ENCODE peak calls at places on chromosomes 1 and 21, in ten cellular contexts. U, F, X, H, P, S, M, N, I and D are unnamed samples.

GRCh38 chr21:44461438-44462089 is 6.3 kb downstream of the LRRC3 start:
- DNase-seq in N (no peak), P (no peak), U (no peak), H (no peak), F (no peak), M (no peak), X (no peak), S (no peak), I (no peak), D (no peak)

GRCh38 chr1:220655961-220656720 is 34.0 kb upstream of the C1orf115 start:
- DNase-seq in F (no peak), U (no peak), X (no peak), S (no peak), P (no peak), M (no peak), H (no peak), N (no peak), I (no peak), D (no peak)

GRCh38 chr1:185526318-185527307 is 207.6 kb upstream of the HMCN1 start:
- DNase-seq in N (no peak), X (no peak), P (no peak), S (no peak), F (no peak), U (no peak), M (no peak), I (no peak), H (no peak), D (no peak)

GRCh38 chr1:202966006-202966904 is 802 bp downstream of the CYB5R1 start:
- DNase-seq in N (no peak), U (no peak), I (no peak), P (no peak), H (no peak), X (no peak), S (no peak), F (no peak), M (no peak), D (no peak)

GRCh38 chr1:38455829-38456563 is 403.6 kb downstream of the RRAGC start:
- DNase-seq in S (no peak), U (no peak), H (peak; percentile 52), M (peak; percentile 1), I (no peak), N (no peak), X (no peak), F (no peak), P (no peak), D (peak; percentile 61)

GRCh38 chr1:63893976-63894375 is 120.2 kb downstream of the ROR1 start:
- DNase-seq in N (no peak), X (peak; percentile 80), M (no peak), U (no peak), F (no peak), P (no peak), S (no peak), H (no peak), I (no peak), D (no peak)

GRCh38 chr1:227884370-227885134 is 63.2 kb downstream of the WNT9A start:
- DNase-seq in N (no peak), F (no peak), S (peak; percentile 15), U (no peak), X (no peak), I (no peak), H (no peak), P (no peak), M (no peak), D (no peak)

GRCh38 chr1:161440312-161440894 is 64.9 kb upstream of the FCGR2A start:
- DNase-seq in H (peak; percentile 36), X (peak; percentile 84), S (peak; percentile 26), U (peak; percentile 64), I (peak; percentile 40), N (no peak), M (peak; percentile 38), F (peak; percentile 82), P (no peak), D (peak; percentile 38)

GRCh38 chr1:73065585-73065984 is 783.2 kb upstream of the NEGR1 start:
- DNase-seq in N (no peak), F (no peak), U (no peak), H (no peak), P (peak; percentile 97), S (no peak), X (peak; percentile 45), I (no peak), M (no peak), D (no peak)

GRCh38 chr1:157870477-157870876 is 28.9 kb upstream of the CD5L start:
- DNase-seq in M (no peak), I (no peak), N (no peak), S (no peak), P (no peak), X (no peak), H (no peak), U (no peak), F (no peak), D (no peak)

GRCh38 chr1:178684542-178685000 is 40.5 kb upstream of the RALGPS2 start:
- DNase-seq in M (peak; percentile 93), N (no peak), S (no peak), I (no peak), H (peak; percentile 97), U (no peak), X (peak; percentile 90), F (peak; percentile 63), P (no peak), D (peak; percentile 97)

GRCh38 chr1:19453843-19454242 is 31.5 kb downstream of the CAPZB start:
- DNase-seq in P (no peak), U (no peak), I (no peak), M (no peak), X (no peak), F (no peak), H (no peak), N (no peak), S (no peak), D (no peak)

GRCh38 chr1:11784993-11785769 is 20.6 kb downstream of the MTHFR start:
- DNase-seq in H (peak; percentile 52), I (no peak), U (peak; percentile 34), M (peak; percentile 60), X (peak; percentile 61), F (peak; percentile 76), P (no peak), S (peak; percentile 54), N (no peak), D (peak; percentile 63)

GRCh38 chr1:214331180-214331579 is 50.2 kb downstream of the SMYD2 start:
- DNase-seq in M (no peak), X (no peak), S (no peak), N (no peak), H (no peak), F (no peak), I (no peak), U (no peak), P (no peak), D (no peak)

GRCh38 chr1:1906185-1907097 is 8.6 kb upstream of the CALML6 start:
- DNase-seq in P (peak; percentile 84), I (peak; percentile 74), N (no peak), U (peak; percentile 50), H (peak; percentile 69), F (peak; percentile 89), S (peak; percentile 82), M (peak; percentile 83), X (peak; percentile 90), D (peak; percentile 83)

GRCh38 chr1:77757616-77758015 is 2.0 kb downstream of the USP33 start:
- DNase-seq in F (peak; percentile 50), M (peak; percentile 82), X (no peak), S (no peak), I (no peak), N (no peak), P (no peak), H (peak; percentile 85), U (no peak), D (peak; percentile 72)

GRCh38 chr1:193325771-193326170 is 139.4 kb upstream of the B3GALT2 start:
- DNase-seq in U (no peak), N (no peak), X (no peak), F (no peak), M (no peak), S (no peak), I (no peak), H (peak; percentile 35), P (no peak), D (no peak)

GRCh38 chr1:178034676-178035075 is 59.2 kb upstream of the RASAL2 start:
- DNase-seq in H (no peak), P (no peak), S (no peak), N (no peak), M (no peak), I (no peak), F (no peak), U (no peak), X (peak; percentile 14), D (no peak)

GRCh38 chr1:156465747-156466365 is 34.7 kb downstream of the MEF2D start:
- DNase-seq in I (no peak), X (no peak), U (no peak), S (no peak), P (no peak), N (no peak), M (no peak), F (no peak), H (no peak), D (peak; percentile 48)

GRCh38 chr21:34850166-34850695 is 181.4 kb downstream of the CLIC6 start:
- DNase-seq in I (no peak), X (no peak), F (no peak), P (no peak), H (no peak), S (no peak), U (no peak), M (no peak), N (no peak), D (no peak)

GRCh38 chr1:78360584-78360983 is 130.2 kb upstream of the PTGFR start:
- DNase-seq in N (no peak), I (no peak), U (no peak), H (no peak), S (no peak), P (no peak), M (no peak), X (no peak), F (no peak), D (no peak)

GRCh38 chr1:111990878-111991760 is 1.7 kb upstream of the KCND3 start:
- DNase-seq in P (peak; percentile 86), X (peak; percentile 46), H (peak; percentile 14), F (peak; percentile 57), M (peak; percentile 33), U (no peak), I (no peak), N (peak; percentile 62), S (peak; percentile 61), D (peak; percentile 8)

GRCh38 chr21:43716376-43717165 is 2.4 kb upstream of the PDXK start:
- DNase-seq in F (no peak), U (no peak), M (no peak), P (no peak), I (no peak), N (no peak), H (no peak), S (no peak), X (no peak), D (no peak)

GRCh38 chr1:113392541-113392940 is 2.2 kb downstream of the MAGI3 start:
- DNase-seq in U (no peak), N (no peak), I (no peak), M (no peak), S (no peak), F (no peak), H (no peak), X (no peak), P (no peak), D (no peak)

GRCh38 chr1:244662604-244663003 is 9.7 kb downstream of the DESI2 start:
- DNase-seq in P (no peak), I (no peak), F (no peak), M (no peak), S (no peak), X (peak; percentile 41), N (no peak), U (no peak), H (peak; percentile 32), D (peak; percentile 39)

GRCh38 chr1:39892611-39893595 is 8.8 kb downstream of the MYCL start:
- DNase-seq in N (peak; percentile 97), M (peak; percentile 84), H (peak; percentile 82), S (no peak), P (peak; percentile 90), U (no peak), X (peak; percentile 84), I (no peak), F (peak; percentile 72), D (peak; percentile 82)

GRCh38 chr1:114063544-114063943 is 84.3 kb downstream of the OLFML3 start:
- DNase-seq in N (no peak), H (no peak), U (no peak), X (no peak), I (no peak), S (no peak), P (no peak), M (no peak), F (no peak), D (no peak)

GRCh38 chr1:47188901-47189785 is 693 bp downstream of the PDZK1IP1 start:
- DNase-seq in M (no peak), F (no peak), P (no peak), N (no peak), H (no peak), U (no peak), X (no peak), S (no peak), I (no peak), D (no peak)